ENCODE peak calls at places on chromosomes 3 and 15, in seven cellular contexts. One of them, this sample, is unnamed.

GRCh38 chr3:25094932-25095690 is 333.0 kb upstream of the RARB start:
- DNase-seq in choroid plexus epithelial cell: peak; percentile 35
- DNase-seq in heart right ventricle: no peak
- DNase-seq in ovary: no peak
- DNase-seq in prostate gland: no peak
- DNase-seq in endothelial cell of umbilical vein: no peak
- DNase-seq in AG04449: no peak
- DNase-seq in this sample: no peak

GRCh38 chr15:100082761-100083402 is 258.9 kb downstream of the ADAMTS17 start:
- DNase-seq in choroid plexus epithelial cell: no peak
- DNase-seq in heart right ventricle: no peak
- DNase-seq in ovary: no peak
- DNase-seq in prostate gland: no peak
- DNase-seq in endothelial cell of umbilical vein: no peak
- DNase-seq in AG04449: no peak
- DNase-seq in this sample: peak; percentile 27

GRCh38 chr3:124565013-124565412 is 165.2 kb upstream of the UMPS start:
- DNase-seq in choroid plexus epithelial cell: peak; percentile 81
- DNase-seq in heart right ventricle: no peak
- DNase-seq in ovary: peak; percentile 70
- DNase-seq in prostate gland: peak; percentile 76
- DNase-seq in endothelial cell of umbilical vein: peak; percentile 71
- DNase-seq in AG04449: no peak
- DNase-seq in this sample: peak; percentile 73

GRCh38 chr15:67834593-67835348 is 5.1 kb downstream of the RNU6-1 start:
- DNase-seq in choroid plexus epithelial cell: no peak
- DNase-seq in heart right ventricle: no peak
- DNase-seq in ovary: peak; percentile 30
- DNase-seq in prostate gland: no peak
- DNase-seq in endothelial cell of umbilical vein: no peak
- DNase-seq in AG04449: no peak
- DNase-seq in this sample: no peak

GRCh38 chr3:134655706-134656105 is 4.9 kb upstream of the KY start:
- DNase-seq in choroid plexus epithelial cell: no peak
- DNase-seq in heart right ventricle: no peak
- DNase-seq in ovary: no peak
- DNase-seq in prostate gland: no peak
- DNase-seq in endothelial cell of umbilical vein: no peak
- DNase-seq in AG04449: no peak
- DNase-seq in this sample: no peak

GRCh38 chr15:60568883-60569495 is 90.0 kb upstream of the ICE2 start:
- DNase-seq in choroid plexus epithelial cell: no peak
- DNase-seq in heart right ventricle: no peak
- DNase-seq in ovary: no peak
- DNase-seq in prostate gland: no peak
- DNase-seq in endothelial cell of umbilical vein: no peak
- DNase-seq in AG04449: no peak
- DNase-seq in this sample: no peak

GRCh38 chr15:31078461-31078860 is 23.1 kb downstream of the TRPM1 start:
- DNase-seq in choroid plexus epithelial cell: no peak
- DNase-seq in heart right ventricle: no peak
- DNase-seq in ovary: no peak
- DNase-seq in prostate gland: no peak
- DNase-seq in endothelial cell of umbilical vein: no peak
- DNase-seq in AG04449: no peak
- DNase-seq in this sample: no peak

GRCh38 chr3:152331018-152331541 is 62.4 kb downstream of the MBNL1 start:
- DNase-seq in choroid plexus epithelial cell: peak; percentile 76
- DNase-seq in heart right ventricle: no peak
- DNase-seq in ovary: no peak
- DNase-seq in prostate gland: no peak
- DNase-seq in endothelial cell of umbilical vein: peak; percentile 97
- DNase-seq in AG04449: no peak
- DNase-seq in this sample: peak; percentile 84

GRCh38 chr3:173823911-173824460 is 426.4 kb downstream of the NLGN1 start:
- DNase-seq in choroid plexus epithelial cell: no peak
- DNase-seq in heart right ventricle: no peak
- DNase-seq in ovary: no peak
- DNase-seq in prostate gland: no peak
- DNase-seq in endothelial cell of umbilical vein: no peak
- DNase-seq in AG04449: no peak
- DNase-seq in this sample: peak; percentile 50

GRCh38 chr3:43621406-43621973 is 321 bp downstream of the ANO10 start:
- DNase-seq in choroid plexus epithelial cell: no peak
- DNase-seq in heart right ventricle: no peak
- DNase-seq in ovary: no peak
- DNase-seq in prostate gland: peak; percentile 40
- DNase-seq in endothelial cell of umbilical vein: no peak
- DNase-seq in AG04449: no peak
- DNase-seq in this sample: no peak

GRCh38 chr15:41969851-41970431 is 2.4 kb downstream of the EHD4 start:
- DNase-seq in choroid plexus epithelial cell: no peak
- DNase-seq in heart right ventricle: no peak
- DNase-seq in ovary: no peak
- DNase-seq in prostate gland: no peak
- DNase-seq in endothelial cell of umbilical vein: peak; percentile 41
- DNase-seq in AG04449: no peak
- DNase-seq in this sample: no peak

GRCh38 chr15:64865126-64865997 is 23.6 kb downstream of the PLEKHO2 start:
- DNase-seq in choroid plexus epithelial cell: no peak
- DNase-seq in heart right ventricle: no peak
- DNase-seq in ovary: no peak
- DNase-seq in prostate gland: no peak
- DNase-seq in endothelial cell of umbilical vein: no peak
- DNase-seq in AG04449: no peak
- DNase-seq in this sample: no peak

GRCh38 chr15:96472647-96473046 is 142.1 kb downstream of the NR2F2 start:
- DNase-seq in choroid plexus epithelial cell: no peak
- DNase-seq in heart right ventricle: no peak
- DNase-seq in ovary: no peak
- DNase-seq in prostate gland: no peak
- DNase-seq in endothelial cell of umbilical vein: no peak
- DNase-seq in AG04449: no peak
- DNase-seq in this sample: no peak

GRCh38 chr3:111484666-111485065 is 57.3 kb upstream of the CD96 start:
- DNase-seq in choroid plexus epithelial cell: peak; percentile 64
- DNase-seq in heart right ventricle: no peak
- DNase-seq in ovary: no peak
- DNase-seq in prostate gland: no peak
- DNase-seq in endothelial cell of umbilical vein: no peak
- DNase-seq in AG04449: peak; percentile 44
- DNase-seq in this sample: peak; percentile 26

GRCh38 chr15:41915203-41915994 is 21.5 kb upstream of the SPTBN5 start:
- DNase-seq in choroid plexus epithelial cell: no peak
- DNase-seq in heart right ventricle: no peak
- DNase-seq in ovary: no peak
- DNase-seq in prostate gland: no peak
- DNase-seq in endothelial cell of umbilical vein: no peak
- DNase-seq in AG04449: no peak
- DNase-seq in this sample: no peak

GRCh38 chr15:98581715-98582114 is 66.6 kb upstream of the IGF1R start:
- DNase-seq in choroid plexus epithelial cell: no peak
- DNase-seq in heart right ventricle: no peak
- DNase-seq in ovary: no peak
- DNase-seq in prostate gland: no peak
- DNase-seq in endothelial cell of umbilical vein: no peak
- DNase-seq in AG04449: no peak
- DNase-seq in this sample: no peak

GRCh38 chr3:58776231-58776630 is 109.7 kb upstream of the FAM3D start:
- DNase-seq in choroid plexus epithelial cell: no peak
- DNase-seq in heart right ventricle: no peak
- DNase-seq in ovary: no peak
- DNase-seq in prostate gland: no peak
- DNase-seq in endothelial cell of umbilical vein: no peak
- DNase-seq in AG04449: no peak
- DNase-seq in this sample: no peak
- TF ChIP-seq CTCF in choroid plexus epithelial cell: no peak
- TF ChIP-seq CTCF in heart right ventricle: no peak
- TF ChIP-seq CTCF in ovary: no peak
- TF ChIP-seq CTCF in prostate gland: no peak
- TF ChIP-seq CTCF in endothelial cell of umbilical vein: no peak
- TF ChIP-seq CTCF in AG04449: no peak
- TF ChIP-seq CTCF in this sample: no peak

GRCh38 chr3:184691397-184692131 is 20.3 kb downstream of the MAGEF1 start:
- DNase-seq in choroid plexus epithelial cell: peak; percentile 19
- DNase-seq in heart right ventricle: no peak
- DNase-seq in ovary: peak; percentile 69
- DNase-seq in prostate gland: no peak
- DNase-seq in endothelial cell of umbilical vein: no peak
- DNase-seq in AG04449: no peak
- DNase-seq in this sample: no peak
- H3K4me3 ChIP-seq in choroid plexus epithelial cell: no peak overlapping the region
- H3K4me3 ChIP-seq in heart right ventricle: peak overlapping the region; percentile 9
- H3K4me3 ChIP-seq in ovary: no peak overlapping the region
- H3K4me3 ChIP-seq in prostate gland: no peak overlapping the region
- H3K4me3 ChIP-seq in endothelial cell of umbilical vein: no peak overlapping the region
- H3K4me3 ChIP-seq in AG04449: no peak overlapping the region
- H3K4me3 ChIP-seq in this sample: no peak overlapping the region

DNA sequence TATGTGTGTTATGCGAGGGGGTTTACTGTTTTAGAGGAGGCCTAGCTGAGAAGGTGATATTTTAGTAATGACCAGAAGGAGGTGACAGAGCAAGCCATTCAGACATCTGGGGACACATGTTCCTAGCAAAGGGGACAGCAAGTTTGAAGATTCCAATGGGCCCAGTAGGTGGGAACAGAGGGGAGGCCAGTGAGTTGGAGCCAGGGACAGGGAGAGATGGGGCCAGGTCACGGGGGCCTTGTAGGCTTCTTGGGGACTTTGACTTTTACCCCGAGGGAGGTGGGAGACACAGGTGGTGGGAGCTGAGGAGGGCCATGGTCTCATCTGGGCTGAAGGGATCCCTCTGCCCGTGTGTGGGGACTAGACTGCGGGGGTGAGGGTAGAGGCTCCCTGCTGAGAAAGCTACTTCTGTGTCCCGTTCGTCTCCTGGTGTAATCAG is 72.5 kb downstream of the MGLL start:
- DNase-seq in choroid plexus epithelial cell: no peak
- DNase-seq in heart right ventricle: no peak
- DNase-seq in ovary: no peak
- DNase-seq in prostate gland: no peak
- DNase-seq in endothelial cell of umbilical vein: no peak
- DNase-seq in AG04449: no peak
- DNase-seq in this sample: no peak
- TF ChIP-seq CTCF in choroid plexus epithelial cell: no peak
- TF ChIP-seq CTCF in heart right ventricle: peak; percentile 20
- TF ChIP-seq CTCF in ovary: no peak
- TF ChIP-seq CTCF in prostate gland: no peak
- TF ChIP-seq CTCF in endothelial cell of umbilical vein: no peak
- TF ChIP-seq CTCF in AG04449: no peak
- TF ChIP-seq CTCF in this sample: no peak

DNA sequence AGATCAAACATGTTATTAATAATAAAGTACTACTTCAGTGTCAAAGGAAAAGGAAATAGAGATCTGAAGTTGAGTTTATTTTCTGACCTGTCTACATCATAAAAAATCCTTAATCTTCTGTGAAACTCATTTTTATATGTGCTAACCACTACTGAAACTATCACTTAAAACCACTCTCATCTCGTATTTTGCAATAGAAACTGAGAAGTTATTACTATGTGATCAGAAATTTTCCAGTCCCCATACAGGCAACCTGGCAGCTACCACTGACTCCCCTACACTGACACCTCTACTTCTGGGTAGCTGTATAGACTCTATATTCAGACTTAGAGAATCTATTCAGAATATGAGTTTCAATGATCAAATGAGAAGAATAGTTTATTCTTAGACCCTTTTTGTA is 8.3 kb downstream of the HDGFL3 start:
- DNase-seq in choroid plexus epithelial cell: no peak
- DNase-seq in heart right ventricle: no peak
- DNase-seq in ovary: no peak
- DNase-seq in prostate gland: no peak
- DNase-seq in endothelial cell of umbilical vein: no peak
- DNase-seq in AG04449: no peak
- DNase-seq in this sample: no peak
- H3K4me3 ChIP-seq in choroid plexus epithelial cell: no peak overlapping the region
- H3K4me3 ChIP-seq in heart right ventricle: no peak overlapping the region
- H3K4me3 ChIP-seq in ovary: no peak overlapping the region
- H3K4me3 ChIP-seq in prostate gland: no peak overlapping the region
- H3K4me3 ChIP-seq in endothelial cell of umbilical vein: no peak overlapping the region
- H3K4me3 ChIP-seq in AG04449: no peak overlapping the region
- H3K4me3 ChIP-seq in this sample: no peak overlapping the region

DNA sequence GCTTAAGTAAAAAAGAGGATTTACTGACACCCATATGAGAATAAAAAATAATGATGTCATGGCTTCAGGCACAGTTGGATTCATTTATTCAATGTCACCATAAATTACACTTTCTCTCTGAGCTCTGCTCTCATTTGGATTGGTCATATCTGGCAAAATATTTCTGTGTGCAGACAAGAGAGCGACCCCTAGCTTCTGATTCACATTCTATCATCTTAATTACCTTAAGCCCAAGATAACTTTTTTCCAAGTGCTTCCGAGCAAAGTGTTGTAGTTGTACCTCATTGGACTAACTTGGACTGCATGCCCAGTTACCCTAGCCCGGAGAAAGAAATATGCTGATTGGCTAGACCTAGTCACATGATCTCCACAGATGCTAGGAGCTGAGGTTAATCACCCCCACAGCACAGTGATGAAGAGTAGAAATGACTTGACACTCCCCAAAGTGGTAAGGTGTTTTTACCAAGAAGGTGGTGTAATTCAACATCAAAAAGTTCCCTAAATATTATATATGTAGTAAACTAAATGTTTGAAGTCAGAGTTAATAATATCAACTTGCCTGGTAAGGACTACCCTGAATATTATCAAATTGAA is 552.2 kb upstream of the SUCLG2 start:
- DNase-seq in choroid plexus epithelial cell: no peak
- DNase-seq in heart right ventricle: no peak
- DNase-seq in ovary: no peak
- DNase-seq in prostate gland: no peak
- DNase-seq in endothelial cell of umbilical vein: no peak
- DNase-seq in AG04449: no peak
- DNase-seq in this sample: no peak
- TF ChIP-seq CTCF in choroid plexus epithelial cell: no peak
- TF ChIP-seq CTCF in heart right ventricle: no peak
- TF ChIP-seq CTCF in ovary: no peak
- TF ChIP-seq CTCF in prostate gland: no peak
- TF ChIP-seq CTCF in endothelial cell of umbilical vein: no peak
- TF ChIP-seq CTCF in AG04449: no peak
- TF ChIP-seq CTCF in this sample: no peak

DNA sequence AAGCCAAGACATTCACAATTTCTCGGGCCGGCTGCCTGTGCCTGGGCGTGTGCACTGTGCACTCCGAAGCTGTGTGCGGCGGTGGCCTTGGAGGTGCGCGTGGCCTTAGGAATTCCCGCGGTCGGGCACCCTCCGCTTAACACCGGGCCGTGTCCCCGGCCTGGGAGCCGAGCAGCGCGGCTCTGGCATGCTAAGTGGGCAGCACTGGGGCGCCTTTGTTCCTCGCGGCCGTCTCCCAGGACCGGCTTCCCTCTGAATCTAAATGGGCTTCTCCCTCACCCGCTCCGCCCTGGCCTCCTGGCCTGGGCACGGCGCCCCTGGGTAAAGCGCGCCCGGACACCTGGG is 498 bp upstream of the ARNT2 start:
- DNase-seq in choroid plexus epithelial cell: no peak
- DNase-seq in heart right ventricle: peak; percentile 14
- DNase-seq in ovary: no peak
- DNase-seq in prostate gland: no peak
- DNase-seq in endothelial cell of umbilical vein: no peak
- DNase-seq in AG04449: no peak
- DNase-seq in this sample: peak; percentile 4
- H3K4me3 ChIP-seq in choroid plexus epithelial cell: peak overlapping the region; percentile 52
- H3K4me3 ChIP-seq in heart right ventricle: peak overlapping the region; percentile 54
- H3K4me3 ChIP-seq in ovary: peak overlapping the region; percentile 43
- H3K4me3 ChIP-seq in prostate gland: peak overlapping the region; percentile 54
- H3K4me3 ChIP-seq in endothelial cell of umbilical vein: no peak overlapping the region
- H3K4me3 ChIP-seq in AG04449: peak overlapping the region; percentile 60
- H3K4me3 ChIP-seq in this sample: peak overlapping the region; percentile 55

This sample was measured in astrocyte of the spinal cord.